ENCODE peak calls at places on chromosomes 3 and 15, in eight cellular contexts. One of them, this sample, is unnamed.
A peak's percentile ranks its signal among the peaks of the same experiment; 100 is the strongest.

GRCh38 chr15:95254263-95254662 is 1022.9 kb downstream of the MCTP2 start:
- DNase-seq in cardiac muscle cell: no peak
- DNase-seq in sigmoid colon: no peak
- DNase-seq in lower leg skin: no peak
- DNase-seq in nephron progenitor cell: no peak
- DNase-seq in chondrocyte: no peak
- DNase-seq in psoas muscle: no peak
- DNase-seq in AG09309: no peak
- DNase-seq in this sample: no peak

GRCh38 chr3:145898487-145898886 is 262.5 kb downstream of the PLOD2 start:
- DNase-seq in cardiac muscle cell: no peak
- DNase-seq in sigmoid colon: no peak
- DNase-seq in lower leg skin: no peak
- DNase-seq in nephron progenitor cell: no peak
- DNase-seq in chondrocyte: no peak
- DNase-seq in psoas muscle: no peak
- DNase-seq in AG09309: no peak
- DNase-seq in this sample: no peak

GRCh38 chr15:72141171-72142084 is 23.2 kb downstream of the SENP8 start:
- DNase-seq in cardiac muscle cell: peak; percentile 44
- DNase-seq in sigmoid colon: no peak
- DNase-seq in lower leg skin: no peak
- DNase-seq in nephron progenitor cell: no peak
- DNase-seq in chondrocyte: no peak
- DNase-seq in psoas muscle: no peak
- DNase-seq in AG09309: no peak
- DNase-seq in this sample: peak; percentile 82

GRCh38 chr3:112860898-112861297 is 14.2 kb upstream of the CD200R1L start:
- DNase-seq in cardiac muscle cell: no peak
- DNase-seq in sigmoid colon: no peak
- DNase-seq in lower leg skin: no peak
- DNase-seq in nephron progenitor cell: no peak
- DNase-seq in chondrocyte: no peak
- DNase-seq in psoas muscle: no peak
- DNase-seq in AG09309: no peak
- DNase-seq in this sample: no peak

GRCh38 chr3:22713936-22714335 is 489.2 kb upstream of the UBE2E2 start:
- DNase-seq in cardiac muscle cell: no peak
- DNase-seq in sigmoid colon: no peak
- DNase-seq in lower leg skin: no peak
- DNase-seq in nephron progenitor cell: no peak
- DNase-seq in chondrocyte: no peak
- DNase-seq in psoas muscle: no peak
- DNase-seq in AG09309: peak; percentile 40
- DNase-seq in this sample: no peak

GRCh38 chr3:192169332-192169915 is 557.9 kb downstream of the FGF12 start:
- DNase-seq in cardiac muscle cell: no peak
- DNase-seq in sigmoid colon: no peak
- DNase-seq in lower leg skin: no peak
- DNase-seq in nephron progenitor cell: no peak
- DNase-seq in chondrocyte: no peak
- DNase-seq in psoas muscle: no peak
- DNase-seq in AG09309: no peak
- DNase-seq in this sample: no peak

GRCh38 chr15:32828507-32829186 is 110.8 kb downstream of the GREM1 start:
- DNase-seq in cardiac muscle cell: no peak
- DNase-seq in sigmoid colon: no peak
- DNase-seq in lower leg skin: no peak
- DNase-seq in nephron progenitor cell: no peak
- DNase-seq in chondrocyte: no peak
- DNase-seq in psoas muscle: no peak
- DNase-seq in AG09309: peak; percentile 92
- DNase-seq in this sample: no peak

GRCh38 chr15:37099321-37100108 is 834 bp downstream of the MEIS2 start:
- DNase-seq in cardiac muscle cell: no peak
- DNase-seq in sigmoid colon: peak; percentile 81
- DNase-seq in lower leg skin: no peak
- DNase-seq in nephron progenitor cell: peak; percentile 25
- DNase-seq in chondrocyte: no peak
- DNase-seq in psoas muscle: peak; percentile 56
- DNase-seq in AG09309: no peak
- DNase-seq in this sample: no peak

GRCh38 chr3:73535137-73535536 is 89.6 kb downstream of the PDZRN3 start:
- DNase-seq in cardiac muscle cell: no peak
- DNase-seq in sigmoid colon: no peak
- DNase-seq in lower leg skin: no peak
- DNase-seq in nephron progenitor cell: no peak
- DNase-seq in chondrocyte: no peak
- DNase-seq in psoas muscle: no peak
- DNase-seq in AG09309: no peak
- DNase-seq in this sample: no peak

GRCh38 chr15:68821190-68821897 is 649 bp upstream of the ANP32A start:
- DNase-seq in cardiac muscle cell: no peak
- DNase-seq in sigmoid colon: peak; percentile 61
- DNase-seq in lower leg skin: peak; percentile 88
- DNase-seq in nephron progenitor cell: no peak
- DNase-seq in chondrocyte: no peak
- DNase-seq in psoas muscle: no peak
- DNase-seq in AG09309: no peak
- DNase-seq in this sample: no peak

GRCh38 chr15:69573815-69574472 is 121.3 kb downstream of the RPLP1 start:
- DNase-seq in cardiac muscle cell: no peak
- DNase-seq in sigmoid colon: no peak
- DNase-seq in lower leg skin: no peak
- DNase-seq in nephron progenitor cell: no peak
- DNase-seq in chondrocyte: no peak
- DNase-seq in psoas muscle: no peak
- DNase-seq in AG09309: no peak
- DNase-seq in this sample: peak; percentile 19

GRCh38 chr15:100958326-100959065 is 39.3 kb downstream of the LRRK1 start:
- DNase-seq in cardiac muscle cell: peak; percentile 65
- DNase-seq in sigmoid colon: no peak
- DNase-seq in lower leg skin: no peak
- DNase-seq in nephron progenitor cell: no peak
- DNase-seq in chondrocyte: no peak
- DNase-seq in psoas muscle: no peak
- DNase-seq in AG09309: no peak
- DNase-seq in this sample: no peak

GRCh38 chr3:133152056-133152455 is 113.9 kb downstream of the TMEM108 start:
- DNase-seq in cardiac muscle cell: no peak
- DNase-seq in sigmoid colon: no peak
- DNase-seq in lower leg skin: no peak
- DNase-seq in nephron progenitor cell: no peak
- DNase-seq in chondrocyte: no peak
- DNase-seq in psoas muscle: no peak
- DNase-seq in AG09309: no peak
- DNase-seq in this sample: no peak

GRCh38 chr3:128376516-128376915 is 90.2 kb downstream of the DNAJB8 start:
- DNase-seq in cardiac muscle cell: no peak
- DNase-seq in sigmoid colon: no peak
- DNase-seq in lower leg skin: no peak
- DNase-seq in nephron progenitor cell: no peak
- DNase-seq in chondrocyte: no peak
- DNase-seq in psoas muscle: no peak
- DNase-seq in AG09309: no peak
- DNase-seq in this sample: no peak

GRCh38 chr3:42022355-42022754 is 60.5 kb upstream of the ULK4 start:
- DNase-seq in cardiac muscle cell: no peak
- DNase-seq in sigmoid colon: no peak
- DNase-seq in lower leg skin: peak; percentile 77
- DNase-seq in nephron progenitor cell: no peak
- DNase-seq in chondrocyte: no peak
- DNase-seq in psoas muscle: peak; percentile 26
- DNase-seq in AG09309: no peak
- DNase-seq in this sample: no peak

GRCh38 chr3:134311265-134311664 is 60.6 kb upstream of the RYK start:
- DNase-seq in cardiac muscle cell: no peak
- DNase-seq in sigmoid colon: no peak
- DNase-seq in lower leg skin: no peak
- DNase-seq in nephron progenitor cell: no peak
- DNase-seq in chondrocyte: no peak
- DNase-seq in psoas muscle: no peak
- DNase-seq in AG09309: no peak
- DNase-seq in this sample: no peak

GRCh38 chr3:5115506-5116162 is 6.5 kb upstream of the ARL8B start:
- DNase-seq in cardiac muscle cell: no peak
- DNase-seq in sigmoid colon: peak; percentile 12
- DNase-seq in lower leg skin: peak; percentile 26
- DNase-seq in nephron progenitor cell: no peak
- DNase-seq in chondrocyte: no peak
- DNase-seq in psoas muscle: no peak
- DNase-seq in AG09309: no peak
- DNase-seq in this sample: no peak

GRCh38 chr15:100332721-100333120 is 9.1 kb downstream of the ADAMTS17 start:
- DNase-seq in cardiac muscle cell: no peak
- DNase-seq in sigmoid colon: no peak
- DNase-seq in lower leg skin: peak; percentile 54
- DNase-seq in nephron progenitor cell: no peak
- DNase-seq in chondrocyte: peak; percentile 59
- DNase-seq in psoas muscle: no peak
- DNase-seq in AG09309: no peak
- DNase-seq in this sample: no peak

GRCh38 chr3:38566215-38566528 is 70.0 kb downstream of the EXOG start:
- DNase-seq in cardiac muscle cell: no peak
- DNase-seq in sigmoid colon: peak; percentile 54
- DNase-seq in lower leg skin: peak; percentile 82
- DNase-seq in nephron progenitor cell: no peak
- DNase-seq in chondrocyte: peak; percentile 79
- DNase-seq in psoas muscle: no peak
- DNase-seq in AG09309: no peak
- DNase-seq in this sample: no peak

GRCh38 chr3:170222647-170223541 is 670 bp downstream of the PRKCI start:
- DNase-seq in cardiac muscle cell: peak; percentile 72
- DNase-seq in sigmoid colon: peak; percentile 68
- DNase-seq in lower leg skin: no peak
- DNase-seq in nephron progenitor cell: no peak
- DNase-seq in chondrocyte: peak; percentile 67
- DNase-seq in psoas muscle: no peak
- DNase-seq in AG09309: no peak
- DNase-seq in this sample: peak; percentile 7
- TF ChIP-seq CTCF in cardiac muscle cell: no peak
- TF ChIP-seq CTCF in sigmoid colon: no peak
- TF ChIP-seq CTCF in lower leg skin: no peak
- TF ChIP-seq CTCF in nephron progenitor cell: no peak
- TF ChIP-seq CTCF in chondrocyte: peak; percentile 60
- TF ChIP-seq CTCF in psoas muscle: no peak
- TF ChIP-seq CTCF in AG09309: no peak
- TF ChIP-seq CTCF in this sample: peak; percentile 5

GRCh38 chr3:21188459-21188858 is 562.6 kb downstream of the ZNF385D start:
- DNase-seq in cardiac muscle cell: no peak
- DNase-seq in sigmoid colon: no peak
- DNase-seq in lower leg skin: no peak
- DNase-seq in nephron progenitor cell: no peak
- DNase-seq in chondrocyte: no peak
- DNase-seq in psoas muscle: no peak
- DNase-seq in AG09309: no peak
- DNase-seq in this sample: no peak
- TF ChIP-seq CTCF in cardiac muscle cell: no peak
- TF ChIP-seq CTCF in sigmoid colon: no peak
- TF ChIP-seq CTCF in lower leg skin: no peak
- TF ChIP-seq CTCF in nephron progenitor cell: no peak
- TF ChIP-seq CTCF in chondrocyte: no peak
- TF ChIP-seq CTCF in psoas muscle: no peak
- TF ChIP-seq CTCF in AG09309: no peak
- TF ChIP-seq CTCF in this sample: no peak

GRCh38 chr3:7146529-7146928 is 285.6 kb downstream of the GRM7 start:
- DNase-seq in cardiac muscle cell: no peak
- DNase-seq in sigmoid colon: no peak
- DNase-seq in lower leg skin: no peak
- DNase-seq in nephron progenitor cell: no peak
- DNase-seq in chondrocyte: no peak
- DNase-seq in psoas muscle: no peak
- DNase-seq in AG09309: no peak
- DNase-seq in this sample: no peak

DNA sequence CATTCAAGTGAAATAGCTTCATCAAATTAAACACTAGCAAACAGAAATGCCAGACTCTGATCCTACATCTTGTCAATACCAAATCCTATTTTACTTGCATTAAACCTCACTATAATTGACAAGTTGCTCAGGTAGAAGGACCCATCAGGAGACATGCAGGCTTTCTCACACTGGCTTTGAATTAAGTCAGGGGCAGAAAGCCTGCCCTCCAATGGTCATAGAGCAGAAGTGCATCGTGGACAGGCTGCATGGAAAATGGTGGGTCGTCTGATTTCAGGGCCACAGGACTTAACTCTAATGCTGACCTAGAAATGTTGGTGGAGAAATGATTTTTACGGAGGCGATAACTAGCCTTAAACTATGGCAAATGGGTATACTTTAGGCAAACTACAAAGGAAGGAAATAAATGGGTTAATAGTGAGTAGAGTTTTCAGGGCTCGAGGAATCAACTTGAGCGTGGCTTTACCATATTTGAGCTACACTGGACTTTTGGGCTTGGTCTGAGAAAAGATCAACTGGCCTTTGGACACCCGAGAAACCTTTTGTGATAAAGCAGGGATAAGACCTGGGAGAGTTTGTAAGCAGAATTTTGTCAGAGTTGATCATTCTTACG is 283.9 kb downstream of the GRM7 start:
- DNase-seq in cardiac muscle cell: peak; percentile 64
- DNase-seq in sigmoid colon: no peak
- DNase-seq in lower leg skin: no peak
- DNase-seq in nephron progenitor cell: peak; percentile 21
- DNase-seq in chondrocyte: no peak
- DNase-seq in psoas muscle: no peak
- DNase-seq in AG09309: no peak
- DNase-seq in this sample: no peak
- TF ChIP-seq CTCF in cardiac muscle cell: peak; percentile 26
- TF ChIP-seq CTCF in sigmoid colon: no peak
- TF ChIP-seq CTCF in lower leg skin: no peak
- TF ChIP-seq CTCF in nephron progenitor cell: peak; percentile 71
- TF ChIP-seq CTCF in chondrocyte: peak; percentile 48
- TF ChIP-seq CTCF in psoas muscle: no peak
- TF ChIP-seq CTCF in AG09309: no peak
- TF ChIP-seq CTCF in this sample: peak; percentile 36

GRCh38 chr15:40340038-40340739 is 550 bp downstream of the CCDC9B start:
- DNase-seq in cardiac muscle cell: peak; percentile 76
- DNase-seq in sigmoid colon: peak; percentile 96
- DNase-seq in lower leg skin: no peak
- DNase-seq in nephron progenitor cell: peak; percentile 61
- DNase-seq in chondrocyte: no peak
- DNase-seq in psoas muscle: peak; percentile 85
- DNase-seq in AG09309: no peak
- DNase-seq in this sample: no peak

GRCh38 chr15:40340740-40341400 is at the start of gene CCDC9B:
- DNase-seq in cardiac muscle cell: peak; percentile 83
- DNase-seq in sigmoid colon: peak; percentile 98
- DNase-seq in lower leg skin: peak; percentile 98
- DNase-seq in nephron progenitor cell: peak; percentile 46
- DNase-seq in chondrocyte: peak; percentile 97
- DNase-seq in psoas muscle: peak; percentile 92
- DNase-seq in AG09309: peak; percentile 46
- DNase-seq in this sample: no peak

GRCh38 chr15:40338921-40339620 is 1.7 kb downstream of the CCDC9B start:
- DNase-seq in cardiac muscle cell: no peak
- DNase-seq in sigmoid colon: peak; percentile 86
- DNase-seq in lower leg skin: no peak
- DNase-seq in nephron progenitor cell: no peak
- DNase-seq in chondrocyte: no peak
- DNase-seq in psoas muscle: peak; percentile 65
- DNase-seq in AG09309: peak; percentile 42
- DNase-seq in this sample: no peak

GRCh38 chr15:40338041-40338657 is 2.6 kb downstream of the CCDC9B start:
- DNase-seq in cardiac muscle cell: peak; percentile 89
- DNase-seq in sigmoid colon: peak; percentile 94
- DNase-seq in lower leg skin: peak; percentile 92
- DNase-seq in nephron progenitor cell: peak; percentile 89
- DNase-seq in chondrocyte: no peak
- DNase-seq in psoas muscle: peak; percentile 70
- DNase-seq in AG09309: no peak
- DNase-seq in this sample: peak; percentile 44

GRCh38 chr15:40339621-40339945 is 1.2 kb downstream of the CCDC9B start:
- DNase-seq in cardiac muscle cell: no peak
- DNase-seq in sigmoid colon: no peak
- DNase-seq in lower leg skin: no peak
- DNase-seq in nephron progenitor cell: no peak
- DNase-seq in chondrocyte: no peak
- DNase-seq in psoas muscle: no peak
- DNase-seq in AG09309: no peak
- DNase-seq in this sample: no peak
- TF ChIP-seq CTCF in cardiac muscle cell: peak; percentile 13
- TF ChIP-seq CTCF in sigmoid colon: no peak
- TF ChIP-seq CTCF in lower leg skin: no peak
- TF ChIP-seq CTCF in nephron progenitor cell: no peak
- TF ChIP-seq CTCF in chondrocyte: peak; percentile 75
- TF ChIP-seq CTCF in psoas muscle: peak; percentile 19
- TF ChIP-seq CTCF in AG09309: no peak
- TF ChIP-seq CTCF in this sample: no peak